ENCODE peak calls at places on chromosome 16, in four cellular contexts. One of them, this sample, is unnamed.

GRCh38 chr16:86099326-86099725 is 200.4 kb downstream of the IRF8 start:
- DNase-seq in suprapubic skin: peak
- DNase-seq in fibroblast of lung: no peak
- DNase-seq in left ventricle myocardium inferior: no peak
- DNase-seq in this sample: no peak

GRCh38 chr16:10296956-10297340 is 88.9 kb upstream of the ATF7IP2 start:
- DNase-seq in suprapubic skin: no peak
- DNase-seq in fibroblast of lung: no peak
- DNase-seq in left ventricle myocardium inferior: no peak
- DNase-seq in this sample: no peak

GRCh38 chr16:11082860-11083388 is 138.6 kb downstream of the CLEC16A start:
- DNase-seq in suprapubic skin: no peak
- DNase-seq in fibroblast of lung: no peak
- DNase-seq in left ventricle myocardium inferior: no peak
- DNase-seq in this sample: no peak

GRCh38 chr16:28563218-28563617 is 9.5 kb downstream of the SGF29 start:
- DNase-seq in suprapubic skin: no peak
- DNase-seq in fibroblast of lung: no peak
- DNase-seq in left ventricle myocardium inferior: no peak
- DNase-seq in this sample: no peak

GRCh38 chr16:80804061-80804450 is 342 bp downstream of the CDYL2 start:
- DNase-seq in suprapubic skin: no peak
- DNase-seq in fibroblast of lung: peak
- DNase-seq in left ventricle myocardium inferior: peak
- DNase-seq in this sample: no peak

GRCh38 chr16:10120953-10121352 is 61.3 kb downstream of the GRIN2A start:
- DNase-seq in suprapubic skin: no peak
- DNase-seq in fibroblast of lung: no peak
- DNase-seq in left ventricle myocardium inferior: no peak
- DNase-seq in this sample: no peak

GRCh38 chr16:66977341-66978113 is 10.9 kb upstream of the CES4A start:
- DNase-seq in suprapubic skin: peak
- DNase-seq in fibroblast of lung: peak
- DNase-seq in left ventricle myocardium inferior: peak
- DNase-seq in this sample: no peak

GRCh38 chr16:66924527-66925321 is 611 bp downstream of the RRAD start:
- DNase-seq in suprapubic skin: no peak
- DNase-seq in fibroblast of lung: no peak
- DNase-seq in left ventricle myocardium inferior: peak
- DNase-seq in this sample: no peak

GRCh38 chr16:24151482-24151939 is 104.6 kb upstream of the CACNG3 start:
- DNase-seq in suprapubic skin: no peak
- DNase-seq in fibroblast of lung: no peak
- DNase-seq in left ventricle myocardium inferior: no peak
- DNase-seq in this sample: no peak

GRCh38 chr16:85750021-85750826 is 672 bp downstream of the C16orf74 start:
- DNase-seq in suprapubic skin: no peak
- DNase-seq in fibroblast of lung: peak
- DNase-seq in left ventricle myocardium inferior: peak
- DNase-seq in this sample: no peak

GRCh38 chr16:46918905-46919792 is 35.0 kb downstream of the GPT2 start:
- DNase-seq in suprapubic skin: no peak
- DNase-seq in fibroblast of lung: no peak
- DNase-seq in left ventricle myocardium inferior: no peak
- DNase-seq in this sample: no peak

GRCh38 chr16:82629441-82630027 is 2.8 kb downstream of the CDH13 start:
- DNase-seq in suprapubic skin: no peak
- DNase-seq in fibroblast of lung: peak
- DNase-seq in left ventricle myocardium inferior: no peak
- DNase-seq in this sample: no peak

GRCh38 chr16:63289834-63290460 is 1253.7 kb upstream of the CDH8 start:
- DNase-seq in suprapubic skin: no peak
- DNase-seq in fibroblast of lung: peak
- DNase-seq in left ventricle myocardium inferior: no peak
- DNase-seq in this sample: no peak

GRCh38 chr16:86252596-86252995 is 257.7 kb upstream of the FOXF1 start:
- DNase-seq in suprapubic skin: no peak
- DNase-seq in fibroblast of lung: peak
- DNase-seq in left ventricle myocardium inferior: no peak
- DNase-seq in this sample: no peak

GRCh38 chr16:67013238-67013822 is 15.6 kb upstream of the CBFB start:
- DNase-seq in suprapubic skin: no peak
- DNase-seq in fibroblast of lung: no peak
- DNase-seq in left ventricle myocardium inferior: no peak
- DNase-seq in this sample: no peak

GRCh38 chr16:57615813-57616212 is 12.6 kb upstream of the ADGRG1 start:
- DNase-seq in suprapubic skin: peak
- DNase-seq in fibroblast of lung: no peak
- DNase-seq in left ventricle myocardium inferior: no peak
- DNase-seq in this sample: no peak

GRCh38 chr16:48126801-48127644 is 28.8 kb downstream of the ABCC12 start:
- DNase-seq in suprapubic skin: no peak
- DNase-seq in fibroblast of lung: peak
- DNase-seq in left ventricle myocardium inferior: no peak
- DNase-seq in this sample: peak

GRCh38 chr16:58096249-58096648 is 32.9 kb downstream of the CFAP20 start:
- DNase-seq in suprapubic skin: no peak
- DNase-seq in fibroblast of lung: no peak
- DNase-seq in left ventricle myocardium inferior: no peak
- DNase-seq in this sample: no peak

GRCh38 chr16:27520982-27521673 is 28.6 kb downstream of the GTF3C1 start:
- DNase-seq in suprapubic skin: no peak
- DNase-seq in fibroblast of lung: peak
- DNase-seq in left ventricle myocardium inferior: peak
- DNase-seq in this sample: no peak

GRCh38 chr16:30551781-30552180 is 6.4 kb downstream of the ZNF764 start:
- DNase-seq in suprapubic skin: no peak
- DNase-seq in fibroblast of lung: no peak
- DNase-seq in left ventricle myocardium inferior: no peak
- DNase-seq in this sample: no peak

GRCh38 chr16:11283820-11284248 is 2.7 kb upstream of the PRM1 start:
- DNase-seq in suprapubic skin: no peak
- DNase-seq in fibroblast of lung: no peak
- DNase-seq in left ventricle myocardium inferior: no peak
- DNase-seq in this sample: no peak

GRCh38 chr16:28193530-28194423 is 18.0 kb downstream of the XPO6 start:
- DNase-seq in suprapubic skin: no peak
- DNase-seq in fibroblast of lung: peak
- DNase-seq in left ventricle myocardium inferior: no peak
- DNase-seq in this sample: peak

GRCh38 chr16:64545769-64546168 is 576.1 kb downstream of the CDH11 start:
- DNase-seq in suprapubic skin: no peak
- DNase-seq in fibroblast of lung: no peak
- DNase-seq in left ventricle myocardium inferior: no peak
- DNase-seq in this sample: no peak

GRCh38 chr16:46777804-46778203 is 29.7 kb upstream of the MYLK3 start:
- DNase-seq in suprapubic skin: no peak
- DNase-seq in fibroblast of lung: no peak
- DNase-seq in left ventricle myocardium inferior: no peak
- DNase-seq in this sample: no peak

GRCh38 chr16:80852261-80852872 is 48.0 kb upstream of the CDYL2 start:
- DNase-seq in suprapubic skin: no peak
- DNase-seq in fibroblast of lung: peak
- DNase-seq in left ventricle myocardium inferior: no peak
- DNase-seq in this sample: no peak

GRCh38 chr16:89741342-89742014 is 20.1 kb downstream of the ZNF276 start:
- DNase-seq in suprapubic skin: no peak
- DNase-seq in fibroblast of lung: no peak
- DNase-seq in left ventricle myocardium inferior: no peak
- DNase-seq in this sample: no peak

GRCh38 chr16:66610111-66610820 is 5.8 kb downstream of the CMTM3 start:
- DNase-seq in suprapubic skin: no peak
- DNase-seq in fibroblast of lung: no peak
- DNase-seq in left ventricle myocardium inferior: no peak
- DNase-seq in this sample: no peak

GRCh38 chr16:50612849-50613198 is 64.6 kb downstream of the NKD1 start:
- DNase-seq in suprapubic skin: no peak
- DNase-seq in fibroblast of lung: no peak
- DNase-seq in left ventricle myocardium inferior: no peak
- DNase-seq in this sample: no peak

GRCh38 chr16:50611995-50612848 is 64.0 kb downstream of the NKD1 start:
- DNase-seq in suprapubic skin: no peak
- DNase-seq in fibroblast of lung: no peak
- DNase-seq in left ventricle myocardium inferior: no peak
- DNase-seq in this sample: no peak

GRCh38 chr16:50611332-50611934 is 63.2 kb downstream of the NKD1 start:
- DNase-seq in suprapubic skin: no peak
- DNase-seq in fibroblast of lung: peak
- DNase-seq in left ventricle myocardium inferior: no peak
- DNase-seq in this sample: no peak

GRCh38 chr16:50614956-50615727 is 66.0 kb downstream of the SNX20 start:
- DNase-seq in suprapubic skin: no peak
- DNase-seq in fibroblast of lung: no peak
- DNase-seq in left ventricle myocardium inferior: no peak
- DNase-seq in this sample: no peak

GRCh38 chr16:50613281-50613991 is 65.2 kb downstream of the NKD1 start:
- DNase-seq in suprapubic skin: no peak
- DNase-seq in fibroblast of lung: peak
- DNase-seq in left ventricle myocardium inferior: no peak
- DNase-seq in this sample: no peak
- TF ChIP-seq CTCF in suprapubic skin: no peak
- TF ChIP-seq CTCF in fibroblast of lung: no peak
- TF ChIP-seq CTCF in left ventricle myocardium inferior: no peak
- TF ChIP-seq CTCF in this sample: no peak

DNA sequence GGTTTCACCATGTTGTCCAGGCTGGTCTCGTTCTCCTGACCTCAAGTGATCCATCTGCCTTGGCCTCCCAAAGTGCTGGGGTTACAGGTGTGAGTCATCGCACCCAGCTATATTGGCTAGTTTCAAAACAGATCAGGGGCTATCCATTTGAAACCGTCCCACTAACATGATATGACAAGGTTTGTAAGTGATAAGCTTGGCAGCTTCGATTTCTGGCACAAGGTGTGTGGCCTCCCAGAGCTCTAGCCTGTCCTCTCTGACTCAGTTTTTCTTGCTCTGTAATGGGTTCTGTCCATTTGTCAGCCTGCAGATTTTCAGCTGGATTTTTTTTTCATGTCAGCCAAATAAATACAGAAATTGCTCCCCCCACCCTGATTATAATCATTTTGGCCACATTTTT is 31.8 kb upstream of the TENT4B start:
- DNase-seq in suprapubic skin: no peak
- DNase-seq in fibroblast of lung: no peak
- DNase-seq in left ventricle myocardium inferior: no peak
- DNase-seq in this sample: no peak
- H3K4me3 ChIP-seq in suprapubic skin: no peak
- H3K4me3 ChIP-seq in fibroblast of lung: no peak
- H3K4me3 ChIP-seq in left ventricle myocardium inferior: no peak
- H3K4me3 ChIP-seq in this sample: no peak

DNA sequence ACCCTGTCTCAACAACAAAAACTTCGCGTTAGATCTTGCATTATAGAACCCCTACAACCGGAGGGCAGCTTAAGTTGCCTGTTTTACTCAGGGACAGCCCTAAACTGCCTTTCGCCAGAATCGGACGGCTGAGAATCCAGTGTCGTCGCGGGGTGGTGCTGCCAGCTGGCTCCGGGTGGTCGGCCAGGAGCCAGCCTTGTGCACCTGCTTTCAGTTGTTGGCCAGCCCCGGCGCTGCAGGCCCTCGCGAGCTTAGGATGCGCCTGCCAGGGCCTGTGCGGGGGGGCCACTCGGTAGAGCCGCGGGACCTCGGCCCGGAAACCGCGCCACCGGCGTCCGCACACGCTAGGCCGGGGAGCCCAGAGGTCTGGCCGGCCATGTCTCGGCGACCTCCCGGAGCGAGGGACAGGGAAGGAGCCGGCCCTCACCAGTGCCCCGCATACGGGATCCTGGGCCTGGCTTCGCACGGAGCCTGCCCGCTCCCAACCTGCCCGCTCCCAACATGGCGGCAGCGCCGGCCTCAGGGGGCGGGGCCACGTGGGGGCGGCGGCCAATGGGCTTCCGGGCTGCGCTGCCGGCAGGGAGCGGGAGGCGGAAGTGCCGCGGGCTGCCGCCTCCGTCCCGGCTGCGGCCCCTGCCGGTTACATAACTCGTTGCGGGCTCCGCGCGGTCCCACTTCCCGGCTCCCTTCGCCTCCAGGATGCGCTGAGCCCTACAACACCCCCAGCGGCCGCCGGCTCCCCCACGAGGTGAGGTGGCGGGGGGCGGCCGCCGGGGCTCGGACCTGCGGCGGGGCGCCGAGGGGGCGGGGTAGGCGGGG is 14.2 kb downstream of the NAA60 start:
- DNase-seq in suprapubic skin: peak
- DNase-seq in fibroblast of lung: peak
- DNase-seq in left ventricle myocardium inferior: peak
- DNase-seq in this sample: no peak
- TF ChIP-seq CTCF in suprapubic skin: no peak
- TF ChIP-seq CTCF in fibroblast of lung: peak
- TF ChIP-seq CTCF in left ventricle myocardium inferior: peak
- TF ChIP-seq CTCF in this sample: peak

GRCh38 chr16:2470603-2471015 is 488 bp upstream of the NTN3 start:
- DNase-seq in suprapubic skin: no peak
- DNase-seq in fibroblast of lung: no peak
- DNase-seq in left ventricle myocardium inferior: no peak
- DNase-seq in this sample: no peak

GRCh38 chr16:2472885-2473284 is 1.8 kb downstream of the NTN3 start:
- DNase-seq in suprapubic skin: no peak
- DNase-seq in fibroblast of lung: no peak
- DNase-seq in left ventricle myocardium inferior: no peak
- DNase-seq in this sample: no peak

GRCh38 chr16:2472488-2472864 is 1.4 kb downstream of the NTN3 start:
- DNase-seq in suprapubic skin: peak
- DNase-seq in fibroblast of lung: no peak
- DNase-seq in left ventricle myocardium inferior: no peak
- DNase-seq in this sample: no peak

GRCh38 chr16:2471016-2471652 is at the start of gene NTN3:
- DNase-seq in suprapubic skin: no peak
- DNase-seq in fibroblast of lung: no peak
- DNase-seq in left ventricle myocardium inferior: no peak
- DNase-seq in this sample: no peak

GRCh38 chr16:2471653-2472487 is 773 bp downstream of the NTN3 start:
- DNase-seq in suprapubic skin: no peak
- DNase-seq in fibroblast of lung: no peak
- DNase-seq in left ventricle myocardium inferior: no peak
- DNase-seq in this sample: no peak
- H3K4me3 ChIP-seq in suprapubic skin: peak
- H3K4me3 ChIP-seq in fibroblast of lung: no peak
- H3K4me3 ChIP-seq in left ventricle myocardium inferior: peak
- H3K4me3 ChIP-seq in this sample: no peak

GRCh38 chr16:87580855-87581261 is 21.4 kb upstream of the JPH3 start:
- DNase-seq in suprapubic skin: no peak
- DNase-seq in fibroblast of lung: peak
- DNase-seq in left ventricle myocardium inferior: no peak
- DNase-seq in this sample: no peak
- TF ChIP-seq CTCF in suprapubic skin: no peak
- TF ChIP-seq CTCF in fibroblast of lung: no peak
- TF ChIP-seq CTCF in left ventricle myocardium inferior: no peak
- TF ChIP-seq CTCF in this sample: no peak